ENCODE peak calls at places on chromosomes 12 and 14, in seven cellular contexts. X, A, F, T, E, D and U are unnamed samples.

GRCh38 chr12:111503116-111503515 is 96.0 kb downstream of the ATXN2 start:
- DNase-seq in X (no peak), A (no peak), F (no peak), T (no peak), E (no peak), D (no peak), U (peak; percentile 46)

GRCh38 chr14:88191605-88192004 is 131.5 kb downstream of the KCNK10 start:
- DNase-seq in X (peak; percentile 39), A (no peak), F (no peak), T (no peak), E (no peak), D (no peak), U (no peak)

GRCh38 chr12:104315326-104316224 is 12.0 kb downstream of the EID3 start:
- DNase-seq in X (no peak), A (no peak), F (no peak), T (no peak), E (no peak), D (no peak), U (no peak)

GRCh38 chr12:65622056-65622455 is 202.2 kb upstream of the HMGA2 start:
- DNase-seq in X (no peak), A (no peak), F (no peak), T (no peak), E (no peak), D (no peak), U (no peak)

GRCh38 chr12:112978163-112979081 is at the start of gene OAS2:
- DNase-seq in X (no peak), A (peak; percentile 78), F (peak; percentile 14), T (peak; percentile 12), E (no peak), D (no peak), U (peak; percentile 41)

GRCh38 chr14:101022916-101023435 is 119.5 kb upstream of the RTL1 start:
- DNase-seq in X (no peak), A (no peak), F (no peak), T (no peak), E (no peak), D (no peak), U (no peak)

GRCh38 chr14:75379246-75379929 is 48.4 kb upstream of the JDP2 start:
- DNase-seq in X (no peak), A (no peak), F (peak; percentile 65), T (no peak), E (no peak), D (no peak), U (no peak)

GRCh38 chr12:42237853-42238239 is 202 bp downstream of the YAF2 start:
- DNase-seq in X (no peak), A (no peak), F (peak; percentile 72), T (no peak), E (no peak), D (no peak), U (no peak)

DNA sequence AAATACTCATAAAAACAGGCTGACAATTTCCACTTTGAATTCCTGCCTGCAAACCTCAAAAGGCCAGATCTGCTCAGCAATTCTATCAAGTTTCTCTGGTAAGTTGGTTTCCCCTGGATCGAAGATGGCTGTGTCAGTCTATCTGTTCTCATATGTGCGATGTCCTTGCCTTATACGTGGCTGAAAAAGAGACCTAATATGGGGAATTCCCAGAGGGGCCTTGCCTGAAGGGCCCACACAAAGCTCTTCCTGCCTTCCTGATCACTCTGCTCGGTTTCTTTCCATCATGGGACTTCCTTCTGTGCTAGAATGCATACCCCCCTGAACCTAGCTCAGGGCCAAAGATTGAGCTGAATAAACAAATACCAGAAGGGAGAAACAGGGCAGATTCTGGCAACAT is 13.2 kb downstream of the TCL1B start:
- DNase-seq in X (no peak), A (no peak), F (no peak), T (no peak), E (no peak), D (no peak), U (no peak)
- H3K9ac ChIP-seq in X (no peak overlapping the region), A (no peak overlapping the region), F (no peak overlapping the region), T (no peak overlapping the region), E (no peak overlapping the region), D (no peak overlapping the region), U (no peak overlapping the region)

GRCh38 chr14:77603654-77604270 is 12.7 kb downstream of the SPTLC2 start:
- DNase-seq in X (no peak), A (peak; percentile 35), F (no peak), T (peak; percentile 24), E (no peak), D (peak; percentile 19), U (peak; percentile 42)
- TF ChIP-seq CTCF in X (peak; percentile 40), A (peak; percentile 63), F (peak; percentile 33), T (peak; percentile 39), E (no peak), D (peak; percentile 39), U (peak; percentile 25)

GRCh38 chr14:91375748-91376452 is 41.7 kb downstream of the CCDC88C start:
- DNase-seq in X (no peak), A (no peak), F (no peak), T (no peak), E (no peak), D (no peak), U (no peak)
- H3K9ac ChIP-seq in X (no peak overlapping the region), A (no peak overlapping the region), F (peak overlapping the region; percentile 27), T (no peak overlapping the region), E (no peak overlapping the region), D (no peak overlapping the region), U (no peak overlapping the region)

DNA sequence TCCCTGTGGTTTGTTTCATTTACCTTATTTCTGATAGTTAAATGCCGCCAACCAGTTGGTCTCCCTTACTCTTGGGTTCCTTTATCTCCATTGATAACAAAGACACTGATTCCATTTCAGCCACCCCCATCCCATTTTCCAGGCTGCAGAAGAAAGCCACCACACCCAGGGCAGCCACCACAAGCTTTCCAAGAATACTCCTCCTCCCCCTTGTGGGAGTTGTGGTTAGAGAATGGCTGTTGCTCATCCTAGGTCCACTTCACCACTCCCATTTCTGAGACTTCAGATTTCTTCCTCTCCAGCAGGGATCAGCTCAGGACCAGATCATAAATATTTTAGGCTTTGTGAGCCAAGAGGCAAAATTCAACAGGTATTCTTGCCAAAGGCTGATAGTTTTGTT is 73.9 kb downstream of the ANO4 start:
- DNase-seq in X (no peak), A (peak; percentile 41), F (no peak), T (no peak), E (no peak), D (peak; percentile 75), U (peak; percentile 80)
- TF ChIP-seq CTCF in X (no peak), A (no peak), F (no peak), T (no peak), E (no peak), D (no peak), U (no peak)

GRCh38 chr12:52032797-52033505 is 18.3 kb upstream of the NR4A1 start:
- DNase-seq in X (peak; percentile 100), A (peak; percentile 95), F (peak; percentile 98), T (peak; percentile 90), E (peak; percentile 89), D (peak; percentile 96), U (peak; percentile 98)
- H3K9ac ChIP-seq in X (peak overlapping the region; percentile 25), A (peak overlapping the region; percentile 67), F (no peak overlapping the region), T (peak overlapping the region; percentile 64), E (peak overlapping the region; percentile 60), D (peak overlapping the region; percentile 90), U (peak overlapping the region; percentile 66)

DNA sequence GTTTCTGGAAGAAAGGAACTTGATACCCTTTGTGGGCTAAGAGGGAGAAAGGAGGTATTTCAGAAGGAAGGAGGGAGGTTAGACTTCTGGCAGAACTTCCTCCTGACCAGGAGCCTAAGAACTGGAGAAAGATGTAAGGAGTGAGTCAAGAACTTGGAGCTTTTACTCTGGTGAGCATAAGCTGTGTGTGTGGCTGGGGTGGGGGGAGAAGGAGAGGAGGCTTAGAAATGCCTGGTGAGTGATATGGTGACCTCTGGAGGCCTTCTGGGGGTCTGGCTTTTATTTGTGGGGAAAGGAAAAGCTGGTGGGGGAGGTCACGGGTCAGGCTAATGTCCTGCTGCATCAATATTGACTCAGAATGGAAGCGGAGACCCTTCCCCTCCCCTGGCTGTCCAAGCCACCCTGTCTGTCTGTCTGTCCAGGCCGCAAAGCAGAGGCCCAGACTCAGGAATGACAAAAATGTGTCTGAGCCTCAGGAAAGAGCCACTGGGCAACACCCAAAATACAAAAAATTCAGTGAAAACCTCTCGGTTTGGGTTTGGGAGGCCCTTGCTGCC is 4.8 kb downstream of the LRP1 start:
- DNase-seq in X (no peak), A (no peak), F (peak; percentile 28), T (no peak), E (no peak), D (peak; percentile 61), U (peak; percentile 46)
- TF ChIP-seq CTCF in X (no peak), A (no peak), F (no peak), T (peak; percentile 25), E (no peak), D (no peak), U (no peak)

DNA sequence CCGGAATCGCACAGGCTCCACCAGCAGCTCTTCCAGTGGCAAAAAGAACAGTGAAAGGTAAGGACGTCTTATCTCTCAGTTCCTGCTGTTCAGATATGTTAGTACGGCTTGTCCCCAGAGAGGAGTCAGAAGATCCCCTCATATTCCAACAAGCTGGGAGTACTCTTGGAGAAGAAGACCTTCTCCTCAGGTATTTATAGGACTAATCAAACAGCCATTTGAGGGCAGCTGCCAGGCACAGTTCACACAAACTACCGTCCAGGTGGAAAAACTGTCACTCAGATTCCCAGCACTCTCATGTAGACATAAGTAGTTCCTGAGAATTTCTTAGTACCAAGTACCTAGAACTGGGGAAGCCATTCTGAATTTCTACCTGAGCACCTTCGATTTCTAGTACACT is 85.3 kb downstream of the EML1 start:
- DNase-seq in X (no peak), A (no peak), F (no peak), T (no peak), E (no peak), D (no peak), U (no peak)
- H3K9ac ChIP-seq in X (no peak overlapping the region), A (no peak overlapping the region), F (no peak overlapping the region), T (no peak overlapping the region), E (no peak overlapping the region), D (no peak overlapping the region), U (no peak overlapping the region)

GRCh38 chr14:95683793-95684192 is 2.4 kb upstream of the TCL1B start:
- DNase-seq in X (peak; percentile 72), A (peak; percentile 23), F (peak; percentile 25), T (peak; percentile 11), E (peak; percentile 32), D (no peak), U (no peak)
- TF ChIP-seq CTCF in X (peak; percentile 91), A (peak; percentile 62), F (peak; percentile 52), T (peak; percentile 63), E (peak; percentile 81), D (no peak), U (no peak)

GRCh38 chr12:109097140-109097434 is 310 bp upstream of the UNG start:
- DNase-seq in X (no peak), A (no peak), F (no peak), T (no peak), E (no peak), D (no peak), U (no peak)
- H3K9ac ChIP-seq in X (peak overlapping the region; percentile 72), A (peak overlapping the region; percentile 96), F (no peak overlapping the region), T (peak overlapping the region; percentile 62), E (peak overlapping the region; percentile 81), D (peak overlapping the region; percentile 63), U (no peak overlapping the region)

DNA sequence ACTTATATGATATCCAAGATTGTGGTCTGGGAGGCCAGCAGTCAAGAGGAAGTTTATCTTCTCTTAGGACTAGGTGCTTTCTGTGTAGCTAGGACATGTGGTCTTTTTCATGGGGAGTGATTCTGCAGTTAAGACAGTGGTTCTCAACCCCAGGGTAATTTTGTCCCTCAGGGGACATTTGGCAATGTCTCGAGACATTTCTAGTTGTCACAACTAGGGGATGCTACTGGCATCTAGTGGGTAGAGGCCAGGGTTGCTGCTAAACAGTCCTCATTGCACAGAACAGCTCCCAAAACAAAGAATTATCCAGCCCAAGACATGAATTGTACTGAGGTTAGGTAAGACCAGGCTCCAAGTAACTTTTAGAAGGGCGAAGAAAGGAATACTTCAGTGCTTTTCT is 20.0 kb downstream of the AMDHD1 start:
- DNase-seq in X (no peak), A (peak; percentile 52), F (peak; percentile 54), T (no peak), E (peak; percentile 18), D (no peak), U (no peak)
- TF ChIP-seq CTCF in X (peak; percentile 61), A (peak; percentile 69), F (peak; percentile 57), T (peak; percentile 47), E (peak; percentile 34), D (no peak), U (no peak)